ENCODE peak calls at places on chromosomes 16 and 17, in nine cellular contexts. E is omental fat pad, A is M059J, P is progenitor cell of endocrine pancreas, Z is HuH-7, H is coronary artery, V is GM12865, N is NCI-H748 treated with DMSO at 0.1 percent for 48 hours, C is A549. J is an unnamed sample.

GRCh38 chr17:1390422-1391367 is 9.3 kb downstream of the YWHAE start:
- DNase-seq in C (no peak), V (no peak), E (no peak), N (no peak), A (peak), H (no peak), P (no peak), Z (no peak), J (no peak)

GRCh38 chr17:60039096-60039495 is 39.6 kb downstream of the HEATR6 start:
- DNase-seq in Z (no peak), N (no peak), A (no peak), E (no peak), P (no peak), V (no peak), C (no peak), H (no peak), J (no peak)

GRCh38 chr16:58124601-58124915 is 4.6 kb downstream of the CFAP20 start:
- DNase-seq in V (no peak), C (no peak), H (no peak), E (no peak), Z (no peak), N (no peak), A (no peak), P (no peak), J (no peak)

GRCh38 chr17:75754378-75755204 is 10.4 kb downstream of the GALK1 start:
- DNase-seq in H (no peak), P (no peak), N (no peak), E (no peak), C (no peak), A (no peak), Z (peak), V (no peak), J (no peak)

GRCh38 chr16:81551821-81552304 is 107.3 kb downstream of the CMIP start:
- DNase-seq in C (no peak), Z (no peak), P (no peak), V (no peak), N (no peak), A (peak), H (no peak), E (no peak), J (no peak)

GRCh38 chr16:3530371-3530914 is 29.6 kb downstream of the CLUAP1 start:
- DNase-seq in Z (no peak), H (no peak), P (no peak), E (no peak), C (peak), N (no peak), V (no peak), A (peak), J (no peak)

GRCh38 chr16:28317040-28317880 is 24.9 kb downstream of the SBK1 start:
- DNase-seq in P (peak), C (peak), A (peak), E (peak), V (peak), N (no peak), H (no peak), Z (peak), J (no peak)

GRCh38 chr17:233473-233941 is 52.1 kb upstream of the DOC2B start:
- DNase-seq in A (no peak), H (no peak), V (peak), C (no peak), Z (no peak), P (no peak), E (no peak), N (no peak), J (no peak)

GRCh38 chr17:81910840-81911276 is 341 bp downstream of the PCYT2 start:
- DNase-seq in E (no peak), H (no peak), P (no peak), N (no peak), V (no peak), C (no peak), Z (peak), A (no peak), J (no peak)

GRCh38 chr16:15556130-15556529 is 86.8 kb downstream of the MARF1 start:
- DNase-seq in H (no peak), N (no peak), E (no peak), Z (no peak), C (no peak), V (no peak), A (no peak), P (no peak), J (no peak)

GRCh38 chr16:27762441-27762840 is 212.5 kb downstream of the KATNIP start:
- DNase-seq in H (no peak), E (no peak), V (no peak), A (peak), N (no peak), C (no peak), Z (no peak), P (no peak), J (no peak)

GRCh38 chr16:70523621-70524405 is at the start of gene SF3B3:
- DNase-seq in Z (peak), E (peak), H (peak), C (peak), N (peak), P (peak), A (no peak), V (no peak), J (peak)

GRCh38 chr17:10812674-10813073 is 8.8 kb upstream of the TMEM238L start:
- DNase-seq in H (no peak), Z (no peak), P (no peak), A (no peak), N (no peak), E (no peak), C (no peak), V (no peak), J (no peak)

GRCh38 chr17:40069751-40070643 is 7.2 kb downstream of the THRA start:
- DNase-seq in E (no peak), Z (no peak), A (peak), V (peak), C (peak), H (peak), N (no peak), P (no peak), J (peak)

GRCh38 chr17:63445571-63446217 is 412 bp downstream of the CYB561 start:
- DNase-seq in Z (peak), A (peak), P (no peak), C (peak), V (peak), E (no peak), H (no peak), N (peak), J (peak)

GRCh38 chr16:67393111-67393789 is at the start of gene TPPP3:
- DNase-seq in A (peak), H (peak), C (peak), E (peak), Z (peak), P (peak), N (peak), V (peak), J (no peak)

GRCh38 chr17:29731589-29731929 is 108.8 kb upstream of the CORO6 start:
- DNase-seq in A (no peak), V (no peak), H (no peak), E (no peak), N (no peak), Z (no peak), P (no peak), C (no peak), J (no peak)

GRCh38 chr17:81735181-81736102 is 23.4 kb downstream of the SLC25A10 start:
- DNase-seq in P (no peak), C (no peak), N (peak), V (peak), Z (peak), E (no peak), A (peak), H (no peak), J (no peak)

GRCh38 chr16:85083051-85083639 is 29.1 kb downstream of the CIBAR2 start:
- DNase-seq in Z (no peak), H (no peak), C (no peak), P (no peak), V (no peak), N (no peak), A (no peak), E (no peak), J (no peak)

GRCh38 chr16:76943936-76944335 is 247.1 kb upstream of the MON1B start:
- DNase-seq in V (no peak), Z (no peak), C (no peak), H (no peak), N (peak), A (no peak), E (no peak), P (no peak), J (peak)

GRCh38 chr16:4902038-4902437 is 34.9 kb downstream of the PPL start:
- DNase-seq in H (no peak), A (no peak), P (no peak), E (no peak), C (no peak), N (no peak), Z (no peak), V (no peak), J (no peak)

GRCh38 chr17:79845601-79845949 is 6.3 kb upstream of the CBX4 start:
- DNase-seq in P (no peak), A (no peak), Z (no peak), N (no peak), H (no peak), V (no peak), E (no peak), C (peak), J (no peak)

GRCh38 chr16:11708421-11708820 is 34.2 kb downstream of the TXNDC11 start:
- DNase-seq in P (no peak), H (no peak), V (no peak), Z (no peak), C (no peak), E (no peak), A (no peak), N (no peak), J (no peak)

GRCh38 chr17:47131761-47132160 is 57.3 kb downstream of the CDC27 start:
- DNase-seq in C (peak), V (no peak), P (no peak), N (no peak), A (peak), H (no peak), E (no peak), Z (no peak), J (no peak)